ENCODE peak calls at places on chromosomes 5 and 9, in eight cellular contexts. Q is RPMI8226; A is MG63; S is EH; L is GF-D8; U is M059J; M is stimulated activated CD4-positive, alpha-beta T cell treated with anti-CD3 and anti-CD28 coated beads, Interleukin-12 subunit alpha, Interleukin-12 subunit beta, amount 100 ng/mL, for 4 hours; V is small intestine. Y is an unnamed sample.

GRCh38 chr9:107243757-107244156 is 39.3 kb upstream of the RAD23B start:
- DNase-seq in Q (peak; percentile 52), A (no peak), S (peak; percentile 66), L (no peak), U (peak; percentile 89), M (peak; percentile 6), V (peak; percentile 92), Y (no peak)

GRCh38 chr9:6655036-6655435 is 9.5 kb upstream of the GLDC start:
- DNase-seq in Q (peak; percentile 9), A (no peak), S (no peak), L (no peak), U (no peak), M (no peak), V (no peak), Y (peak; percentile 11)

GRCh38 chr9:14993061-14993800 is 83.0 kb upstream of the FREM1 start:
- DNase-seq in Q (peak; percentile 14), A (peak; percentile 100), S (peak; percentile 83), L (no peak), U (peak; percentile 81), M (peak; percentile 59), V (peak; percentile 87), Y (no peak)

GRCh38 chr5:64229163-64229774 is 63.6 kb downstream of the RNF180 start:
- DNase-seq in Q (peak; percentile 51), A (no peak), S (peak; percentile 50), L (no peak), U (peak; percentile 16), M (no peak), V (peak; percentile 33), Y (peak; percentile 43)

GRCh38 chr9:125544988-125545651 is 161.9 kb downstream of the MAPKAP1 start:
- DNase-seq in Q (no peak), A (peak; percentile 78), S (peak; percentile 90), L (no peak), U (peak; percentile 80), M (no peak), V (no peak), Y (no peak)

GRCh38 chr9:95815153-95815552 is 60.3 kb upstream of the ERCC6L2 start:
- DNase-seq in Q (no peak), A (peak; percentile 87), S (peak; percentile 73), L (no peak), U (peak; percentile 91), M (no peak), V (no peak), Y (no peak)

GRCh38 chr9:68417762-68418161 is 61.4 kb downstream of the PGM5 start:
- DNase-seq in Q (no peak), A (no peak), S (no peak), L (no peak), U (no peak), M (no peak), V (no peak), Y (no peak)

GRCh38 chr9:89635007-89635742 is 30.4 kb downstream of the GADD45G start:
- DNase-seq in Q (peak; percentile 87), A (peak; percentile 66), S (peak; percentile 23), L (no peak), U (peak; percentile 84), M (no peak), V (peak; percentile 14), Y (no peak)

GRCh38 chr5:133924221-133924920 is 44.1 kb downstream of the C5orf15 start:
- DNase-seq in Q (peak; percentile 25), A (no peak), S (peak; percentile 16), L (no peak), U (no peak), M (no peak), V (no peak), Y (peak; percentile 54)

GRCh38 chr9:27675354-27675753 is 102.1 kb upstream of the C9orf72 start:
- DNase-seq in Q (no peak), A (no peak), S (no peak), L (no peak), U (no peak), M (no peak), V (no peak), Y (no peak)

GRCh38 chr9:92440751-92441046 is 16.4 kb upstream of the OMD start:
- DNase-seq in Q (no peak), A (no peak), S (no peak), L (no peak), U (no peak), M (no peak), V (no peak), Y (no peak)

Y was measured in OCI-LY7.